ENCODE peak calls at places on chromosomes 3 and 15, in nine cellular contexts. One of them, this sample, is unnamed.

GRCh38 chr15:70056091-70056680 is 41.5 kb downstream of the TLE3 start:
- DNase-seq in A549: no peak
- DNase-seq in thoracic aorta: no peak
- DNase-seq in CD8-positive, alpha-beta T cell: no peak
- DNase-seq in transverse colon: no peak
- DNase-seq in psoas muscle: no peak
- DNase-seq in DND-41: no peak
- DNase-seq in H9: no peak
- DNase-seq in HCT116: no peak
- DNase-seq in this sample: no peak

GRCh38 chr15:91209318-91209717 is 109.3 kb downstream of the SV2B start:
- DNase-seq in thoracic aorta: no peak
- DNase-seq in psoas muscle: no peak
- DNase-seq in DND-41: no peak
- DNase-seq in HCT116: no peak
- DNase-seq in H9: no peak
- DNase-seq in CD8-positive, alpha-beta T cell: no peak
- DNase-seq in A549: no peak
- DNase-seq in transverse colon: no peak
- DNase-seq in this sample: no peak

GRCh38 chr3:186679151-186679550 is 13.3 kb downstream of the HRG start:
- DNase-seq in CD8-positive, alpha-beta T cell: no peak
- DNase-seq in H9: no peak
- DNase-seq in thoracic aorta: no peak
- DNase-seq in transverse colon: no peak
- DNase-seq in HCT116: no peak
- DNase-seq in DND-41: no peak
- DNase-seq in psoas muscle: no peak
- DNase-seq in A549: no peak
- DNase-seq in this sample: no peak

GRCh38 chr15:71085809-71086208 is 29.5 kb upstream of the THSD4 start:
- DNase-seq in H9: peak; percentile 70
- DNase-seq in A549: no peak
- DNase-seq in thoracic aorta: no peak
- DNase-seq in CD8-positive, alpha-beta T cell: no peak
- DNase-seq in HCT116: no peak
- DNase-seq in psoas muscle: no peak
- DNase-seq in transverse colon: no peak
- DNase-seq in DND-41: no peak
- DNase-seq in this sample: no peak

GRCh38 chr3:123076496-123077418 is 9.9 kb downstream of the PDIA5 start:
- DNase-seq in transverse colon: peak; percentile 37
- DNase-seq in psoas muscle: no peak
- DNase-seq in thoracic aorta: peak; percentile 40
- DNase-seq in H9: no peak
- DNase-seq in HCT116: no peak
- DNase-seq in CD8-positive, alpha-beta T cell: no peak
- DNase-seq in DND-41: no peak
- DNase-seq in A549: no peak
- DNase-seq in this sample: no peak

GRCh38 chr3:85838921-85839320 is 880.1 kb downstream of the CADM2 start:
- DNase-seq in H9: no peak
- DNase-seq in HCT116: no peak
- DNase-seq in psoas muscle: no peak
- DNase-seq in CD8-positive, alpha-beta T cell: no peak
- DNase-seq in thoracic aorta: no peak
- DNase-seq in A549: no peak
- DNase-seq in transverse colon: no peak
- DNase-seq in DND-41: no peak
- DNase-seq in this sample: no peak

GRCh38 chr3:149547413-149547812 is 72.9 kb downstream of the TM4SF4 start:
- DNase-seq in transverse colon: peak; percentile 57
- DNase-seq in CD8-positive, alpha-beta T cell: no peak
- DNase-seq in thoracic aorta: peak; percentile 59
- DNase-seq in A549: no peak
- DNase-seq in HCT116: no peak
- DNase-seq in psoas muscle: peak; percentile 78
- DNase-seq in H9: no peak
- DNase-seq in DND-41: no peak
- DNase-seq in this sample: no peak

GRCh38 chr15:58332676-58333400 is 99.0 kb upstream of the LIPC start:
- DNase-seq in transverse colon: no peak
- DNase-seq in H9: no peak
- DNase-seq in CD8-positive, alpha-beta T cell: no peak
- DNase-seq in HCT116: no peak
- DNase-seq in DND-41: no peak
- DNase-seq in psoas muscle: no peak
- DNase-seq in thoracic aorta: no peak
- DNase-seq in A549: peak; percentile 43
- DNase-seq in this sample: no peak

GRCh38 chr3:126337980-126338651 is 19.1 kb downstream of the KLF15 start:
- DNase-seq in DND-41: no peak
- DNase-seq in transverse colon: no peak
- DNase-seq in A549: no peak
- DNase-seq in CD8-positive, alpha-beta T cell: no peak
- DNase-seq in thoracic aorta: no peak
- DNase-seq in HCT116: no peak
- DNase-seq in psoas muscle: peak; percentile 35
- DNase-seq in H9: no peak
- DNase-seq in this sample: no peak

GRCh38 chr3:63961891-63962290 is 49.7 kb upstream of the SCAANT1 start:
- DNase-seq in thoracic aorta: no peak
- DNase-seq in H9: no peak
- DNase-seq in DND-41: no peak
- DNase-seq in psoas muscle: no peak
- DNase-seq in CD8-positive, alpha-beta T cell: no peak
- DNase-seq in transverse colon: no peak
- DNase-seq in HCT116: peak; percentile 39
- DNase-seq in A549: peak; percentile 40
- DNase-seq in this sample: peak; percentile 49

GRCh38 chr3:197501879-197502620 is 53.7 kb downstream of the BDH1 start:
- DNase-seq in DND-41: peak; percentile 36
- DNase-seq in H9: peak; percentile 86
- DNase-seq in CD8-positive, alpha-beta T cell: no peak
- DNase-seq in psoas muscle: no peak
- DNase-seq in transverse colon: peak; percentile 88
- DNase-seq in thoracic aorta: no peak
- DNase-seq in HCT116: no peak
- DNase-seq in A549: no peak
- DNase-seq in this sample: no peak

GRCh38 chr3:124648551-124648950 is 81.7 kb upstream of the UMPS start:
- DNase-seq in A549: no peak
- DNase-seq in H9: no peak
- DNase-seq in HCT116: no peak
- DNase-seq in CD8-positive, alpha-beta T cell: no peak
- DNase-seq in thoracic aorta: no peak
- DNase-seq in transverse colon: no peak
- DNase-seq in DND-41: no peak
- DNase-seq in psoas muscle: no peak
- DNase-seq in this sample: no peak

GRCh38 chr3:194287977-194288706 is 63.0 kb downstream of the CPN2 start:
- DNase-seq in CD8-positive, alpha-beta T cell: no peak
- DNase-seq in thoracic aorta: no peak
- DNase-seq in A549: no peak
- DNase-seq in HCT116: no peak
- DNase-seq in psoas muscle: no peak
- DNase-seq in DND-41: no peak
- DNase-seq in H9: no peak
- DNase-seq in transverse colon: no peak
- DNase-seq in this sample: no peak

GRCh38 chr3:16090013-16090412 is 84.5 kb upstream of the GALNT15 start:
- DNase-seq in DND-41: no peak
- DNase-seq in CD8-positive, alpha-beta T cell: no peak
- DNase-seq in thoracic aorta: peak; percentile 40
- DNase-seq in psoas muscle: no peak
- DNase-seq in H9: no peak
- DNase-seq in A549: peak; percentile 33
- DNase-seq in HCT116: no peak
- DNase-seq in transverse colon: no peak
- DNase-seq in this sample: peak; percentile 79

GRCh38 chr3:66297917-66298316 is 77.1 kb downstream of the SLC25A26 start:
- DNase-seq in thoracic aorta: no peak
- DNase-seq in DND-41: no peak
- DNase-seq in CD8-positive, alpha-beta T cell: no peak
- DNase-seq in transverse colon: no peak
- DNase-seq in HCT116: no peak
- DNase-seq in A549: no peak
- DNase-seq in H9: no peak
- DNase-seq in psoas muscle: no peak
- DNase-seq in this sample: peak; percentile 4

GRCh38 chr3:50294492-50295403 is 2.5 kb upstream of the IFRD2 start:
- DNase-seq in thoracic aorta: no peak
- DNase-seq in HCT116: no peak
- DNase-seq in transverse colon: no peak
- DNase-seq in DND-41: no peak
- DNase-seq in H9: no peak
- DNase-seq in CD8-positive, alpha-beta T cell: no peak
- DNase-seq in A549: no peak
- DNase-seq in psoas muscle: no peak
- DNase-seq in this sample: no peak

GRCh38 chr3:190265126-190265525 is 57.1 kb downstream of the CLDN1 start:
- DNase-seq in DND-41: no peak
- DNase-seq in CD8-positive, alpha-beta T cell: no peak
- DNase-seq in HCT116: no peak
- DNase-seq in thoracic aorta: no peak
- DNase-seq in transverse colon: no peak
- DNase-seq in psoas muscle: no peak
- DNase-seq in H9: no peak
- DNase-seq in A549: no peak
- DNase-seq in this sample: no peak

GRCh38 chr15:49225572-49226281 is 55.7 kb downstream of the GALK2 start:
- DNase-seq in HCT116: peak; percentile 15
- DNase-seq in psoas muscle: no peak
- DNase-seq in thoracic aorta: no peak
- DNase-seq in transverse colon: no peak
- DNase-seq in A549: no peak
- DNase-seq in CD8-positive, alpha-beta T cell: no peak
- DNase-seq in H9: peak; percentile 86
- DNase-seq in DND-41: no peak
- DNase-seq in this sample: no peak

GRCh38 chr3:58336135-58336882 is 3.6 kb downstream of the PXK start:
- DNase-seq in HCT116: no peak
- DNase-seq in H9: no peak
- DNase-seq in CD8-positive, alpha-beta T cell: no peak
- DNase-seq in transverse colon: no peak
- DNase-seq in DND-41: no peak
- DNase-seq in thoracic aorta: no peak
- DNase-seq in A549: no peak
- DNase-seq in psoas muscle: no peak
- DNase-seq in this sample: peak; percentile 18
- H3K27ac ChIP-seq in HCT116: no peak overlapping the region
- H3K27ac ChIP-seq in H9: no peak overlapping the region
- H3K27ac ChIP-seq in CD8-positive, alpha-beta T cell: no peak overlapping the region
- H3K27ac ChIP-seq in transverse colon: peak overlapping the region; percentile 81
- H3K27ac ChIP-seq in DND-41: peak overlapping the region; percentile 58
- H3K27ac ChIP-seq in thoracic aorta: no peak overlapping the region
- H3K27ac ChIP-seq in A549: no peak overlapping the region
- H3K27ac ChIP-seq in psoas muscle: peak overlapping the region; percentile 50
- H3K27ac ChIP-seq in this sample: peak overlapping the region; percentile 66

DNA sequence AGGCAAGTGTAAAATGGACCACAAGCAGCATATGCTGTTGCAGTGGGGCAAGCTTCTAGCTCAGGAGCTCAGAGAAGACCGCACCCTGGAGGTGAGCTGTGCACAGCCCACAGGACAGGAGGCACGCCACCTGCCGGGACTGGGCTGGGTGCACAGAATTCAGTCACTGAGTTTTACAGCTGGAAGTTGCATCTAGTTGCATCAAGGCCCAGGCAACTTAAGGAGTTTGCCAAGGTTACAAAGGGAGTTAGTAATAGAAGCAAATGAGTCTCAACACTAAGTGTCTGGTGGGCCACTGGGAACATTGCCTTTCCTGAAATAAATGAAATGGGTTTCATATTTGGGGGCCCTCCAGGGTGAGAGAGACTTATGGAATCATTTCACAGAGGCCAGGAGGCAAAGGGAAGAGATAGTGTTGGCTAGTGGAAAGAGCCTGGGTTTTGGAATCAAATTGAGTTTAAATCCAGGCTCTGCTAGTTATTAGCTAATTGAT is 36.0 kb upstream of the TIMP4 start:
- DNase-seq in A549: peak; percentile 73
- DNase-seq in psoas muscle: no peak
- DNase-seq in H9: peak; percentile 37
- DNase-seq in transverse colon: peak; percentile 78
- DNase-seq in HCT116: peak; percentile 86
- DNase-seq in DND-41: no peak
- DNase-seq in CD8-positive, alpha-beta T cell: no peak
- DNase-seq in thoracic aorta: no peak
- DNase-seq in this sample: peak; percentile 36
- TF ChIP-seq CTCF in A549: peak; percentile 76
- TF ChIP-seq CTCF in psoas muscle: no peak
- TF ChIP-seq CTCF in H9: peak; percentile 38
- TF ChIP-seq CTCF in transverse colon: peak; percentile 61
- TF ChIP-seq CTCF in HCT116: peak; percentile 98
- TF ChIP-seq CTCF in DND-41: no peak
- TF ChIP-seq CTCF in CD8-positive, alpha-beta T cell: no peak
- TF ChIP-seq CTCF in thoracic aorta: no peak
- TF ChIP-seq CTCF in this sample: no peak

GRCh38 chr3:109440353-109440752 is 103.0 kb upstream of the DPPA4 start:
- DNase-seq in H9: no peak
- DNase-seq in DND-41: no peak
- DNase-seq in thoracic aorta: no peak
- DNase-seq in HCT116: no peak
- DNase-seq in A549: no peak
- DNase-seq in CD8-positive, alpha-beta T cell: no peak
- DNase-seq in transverse colon: no peak
- DNase-seq in psoas muscle: no peak
- DNase-seq in this sample: no peak

GRCh38 chr3:109442531-109442930 is 105.2 kb upstream of the DPPA4 start:
- DNase-seq in psoas muscle: no peak
- DNase-seq in H9: no peak
- DNase-seq in thoracic aorta: no peak
- DNase-seq in CD8-positive, alpha-beta T cell: no peak
- DNase-seq in HCT116: no peak
- DNase-seq in transverse colon: no peak
- DNase-seq in DND-41: no peak
- DNase-seq in A549: no peak
- DNase-seq in this sample: no peak

DNA sequence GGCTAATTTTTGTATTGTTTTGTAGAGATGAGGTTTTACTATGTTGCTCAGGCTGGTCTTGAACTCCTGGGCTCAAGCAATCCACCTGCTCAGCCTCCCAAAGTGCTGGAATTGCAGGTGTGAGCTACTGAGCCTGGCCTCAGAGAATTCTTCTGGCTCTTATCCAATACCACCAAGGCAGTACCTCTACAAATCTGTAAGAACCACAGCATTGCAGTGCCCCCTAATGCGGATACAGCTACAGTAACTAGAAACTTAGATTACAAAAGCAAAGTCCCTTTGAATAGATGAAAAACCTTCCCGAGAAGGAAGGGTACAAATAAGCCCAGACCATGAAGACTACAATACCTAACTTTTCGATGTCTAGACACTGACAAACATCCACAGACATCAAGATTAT is 107.9 kb upstream of the DPPA4 start:
- DNase-seq in HCT116: no peak
- DNase-seq in CD8-positive, alpha-beta T cell: no peak
- DNase-seq in A549: no peak
- DNase-seq in H9: no peak
- DNase-seq in transverse colon: no peak
- DNase-seq in DND-41: no peak
- DNase-seq in psoas muscle: no peak
- DNase-seq in thoracic aorta: no peak
- DNase-seq in this sample: no peak
- H3K27ac ChIP-seq in HCT116: no peak overlapping the region
- H3K27ac ChIP-seq in CD8-positive, alpha-beta T cell: no peak overlapping the region
- H3K27ac ChIP-seq in A549: no peak overlapping the region
- H3K27ac ChIP-seq in H9: no peak overlapping the region
- H3K27ac ChIP-seq in transverse colon: no peak overlapping the region
- H3K27ac ChIP-seq in DND-41: no peak overlapping the region
- H3K27ac ChIP-seq in psoas muscle: no peak overlapping the region
- H3K27ac ChIP-seq in thoracic aorta: no peak overlapping the region
- H3K27ac ChIP-seq in this sample: no peak overlapping the region

GRCh38 chr3:128060473-128061381 is 8.5 kb downstream of the SEC61A1 start:
- DNase-seq in CD8-positive, alpha-beta T cell: no peak
- DNase-seq in HCT116: no peak
- DNase-seq in DND-41: no peak
- DNase-seq in H9: no peak
- DNase-seq in transverse colon: no peak
- DNase-seq in psoas muscle: no peak
- DNase-seq in thoracic aorta: no peak
- DNase-seq in A549: no peak
- DNase-seq in this sample: peak; percentile 64
- TF ChIP-seq CTCF in CD8-positive, alpha-beta T cell: no peak
- TF ChIP-seq CTCF in HCT116: no peak
- TF ChIP-seq CTCF in DND-41: no peak
- TF ChIP-seq CTCF in H9: no peak
- TF ChIP-seq CTCF in transverse colon: no peak
- TF ChIP-seq CTCF in psoas muscle: no peak
- TF ChIP-seq CTCF in thoracic aorta: no peak
- TF ChIP-seq CTCF in A549: no peak
- TF ChIP-seq CTCF in this sample: no peak

This sample was measured in RWPE1.